ENCODE peak calls at places on chromosome 11, in four cellular contexts. X, U, K and L are unnamed samples.

GRCh38 chr11:62534779-62535545 is 11.6 kb downstream of the AHNAK start:
- DNase-seq in X (no peak), U (no peak), K (no peak), L (no peak)

GRCh38 chr11:59611570-59612565 is 3.7 kb downstream of the OSBP start:
- DNase-seq in X (no peak), U (no peak), K (no peak), L (peak; percentile 30)

GRCh38 chr11:132300283-132300682 is 929.9 kb downstream of the NTM start:
- DNase-seq in X (peak; percentile 45), K (no peak), U (no peak), L (no peak)

GRCh38 chr11:14454861-14455632 is 44.6 kb downstream of the COPB1 start:
- DNase-seq in K (no peak), U (no peak), X (peak; percentile 59), L (peak; percentile 27)

GRCh38 chr11:25576320-25576719 is 755.6 kb upstream of the ANO3 start:
- DNase-seq in X (no peak), K (no peak), U (no peak), L (no peak)

GRCh38 chr11:92628401-92629292 is 340.8 kb upstream of the MTNR1B start:
- DNase-seq in U (no peak), X (no peak), K (no peak), L (no peak)

GRCh38 chr11:21561589-21561988 is 631.3 kb upstream of the ANO5 start:
- DNase-seq in U (no peak), K (no peak), X (no peak), L (no peak)

GRCh38 chr11:57499413-57499982 is 16.0 kb downstream of the SLC43A1 start:
- DNase-seq in X (no peak), K (peak; percentile 66), U (peak; percentile 92), L (peak; percentile 86)

GRCh38 chr11:12824281-12825041 is 150.2 kb downstream of the TEAD1 start:
- DNase-seq in K (no peak), X (no peak), U (no peak), L (no peak)

GRCh38 chr11:12599408-12600143 is 74.6 kb upstream of the TEAD1 start:
- DNase-seq in X (peak; percentile 56), K (peak; percentile 55), U (peak; percentile 41), L (no peak)

GRCh38 chr11:66546966-66547661 is 411 bp downstream of the ACTN3 start:
- DNase-seq in U (no peak), K (no peak), X (no peak), L (no peak)

GRCh38 chr11:65131417-65131776 is 2.9 kb downstream of the SYVN1 start:
- DNase-seq in X (peak; percentile 54), U (no peak), K (no peak), L (no peak)

GRCh38 chr11:114970908-114971645 is 292.8 kb downstream of the NXPE2 start:
- DNase-seq in K (no peak), X (no peak), U (no peak), L (no peak)